ENCODE peak calls at places on chromosome 3, in five cellular contexts. E is RWPE1, K is foreskin fibroblast, V is GM13977, Y is gastrocnemius medialis. I is an unnamed sample.

GRCh38 chr3:182179631-182180030 is 467.9 kb downstream of the SOX2 start:
- DNase-seq in V (no peak), E (no peak), K (no peak), Y (no peak), I (no peak)

GRCh38 chr3:100662113-100662823 is 47.0 kb upstream of the TFG start:
- DNase-seq in Y (no peak), E (peak), V (no peak), K (no peak), I (no peak)

GRCh38 chr3:113439576-113439975 is 1.7 kb downstream of the CFAP44 start:
- DNase-seq in K (no peak), Y (no peak), E (no peak), V (no peak), I (no peak)

GRCh38 chr3:195113536-195113935 is 157.4 kb downstream of the XXYLT1 start:
- DNase-seq in K (no peak), E (no peak), V (no peak), Y (no peak), I (no peak)

GRCh38 chr3:190345027-190345821 is 23.0 kb upstream of the CLDN1 start:
- DNase-seq in Y (no peak), E (peak), V (no peak), K (peak), I (no peak)

GRCh38 chr3:189652042-189652441 is 20.9 kb downstream of the TP63 start:
- DNase-seq in V (no peak), Y (no peak), K (peak), E (no peak), I (no peak)

GRCh38 chr3:147301781-147302180 is 104.6 kb downstream of the ZIC4 start:
- DNase-seq in Y (no peak), E (no peak), K (no peak), V (no peak), I (no peak)

GRCh38 chr3:37938011-37938410 is 52.6 kb upstream of the VILL start:
- DNase-seq in V (no peak), E (no peak), Y (no peak), K (no peak), I (no peak)

GRCh38 chr3:72756900-72757299 is 91.3 kb downstream of the SHQ1 start:
- DNase-seq in E (no peak), V (peak), K (no peak), Y (no peak), I (peak)

GRCh38 chr3:171086914-171087313 is 60.4 kb upstream of the SLC2A2 start:
- DNase-seq in K (no peak), V (no peak), E (no peak), Y (no peak), I (no peak)

GRCh38 chr3:114179575-114179974 is 723 bp upstream of the DRD3 start:
- DNase-seq in K (peak), E (no peak), V (no peak), Y (no peak), I (no peak)

GRCh38 chr3:52721742-52722033 is 15.8 kb downstream of the SPCS1 start:
- DNase-seq in E (no peak), V (no peak), Y (no peak), K (no peak), I (no peak)

GRCh38 chr3:22089284-22089683 is 338.3 kb upstream of the ZNF385D start:
- DNase-seq in E (peak), Y (no peak), K (peak), V (peak), I (peak)

GRCh38 chr3:107524214-107525100 is 1.7 kb downstream of the BBX start:
- DNase-seq in E (peak), V (peak), Y (peak), K (peak), I (peak)

GRCh38 chr3:154430014-154430413 is at the start of gene GPR149:
- DNase-seq in K (peak), V (no peak), Y (no peak), E (no peak), I (no peak)

GRCh38 chr3:39065197-39065596 is 13.4 kb downstream of the WDR48 start:
- DNase-seq in K (peak), V (peak), E (peak), Y (no peak), I (peak)

GRCh38 chr3:124315215-124316033 is 323.5 kb upstream of the ROPN1 start:
- DNase-seq in E (peak), K (peak), V (no peak), Y (no peak), I (no peak)

GRCh38 chr3:129599073-129599472 is 7.4 kb downstream of the PLXND1 start:
- DNase-seq in K (no peak), E (no peak), V (no peak), Y (no peak), I (no peak)

GRCh38 chr3:75272708-75273107 is 391.4 kb upstream of the FRG2C start:
- DNase-seq in Y (no peak), V (no peak), E (no peak), K (peak), I (no peak)

DNA sequence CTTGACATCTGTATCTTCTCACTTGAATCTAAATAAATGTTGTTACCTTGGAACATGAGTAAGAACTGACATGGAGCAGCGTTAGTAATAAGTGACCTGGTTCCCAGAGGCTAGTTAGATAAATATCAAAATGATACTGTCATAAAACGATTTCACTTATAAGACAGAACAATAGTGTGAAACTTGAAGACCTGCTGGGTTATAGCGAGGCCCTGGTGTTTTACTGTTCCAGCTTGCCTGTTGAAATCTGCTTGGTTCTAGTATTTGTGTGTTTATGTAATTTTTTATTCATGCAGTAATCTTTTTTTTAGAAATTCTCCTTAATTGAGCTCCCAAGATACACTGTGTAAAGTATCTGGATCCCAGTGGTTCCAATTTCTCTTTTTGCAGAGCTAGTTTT is 129.4 kb downstream of the CACNA2D3 start:
- DNase-seq in E (no peak), V (no peak), K (no peak), Y (no peak), I (no peak)
- TF ChIP-seq CTCF in E (no peak), V (no peak), K (no peak), Y (no peak), I (no peak)

GRCh38 chr3:11074441-11074840 is 79.9 kb upstream of the HRH1 start:
- DNase-seq in E (no peak), V (no peak), Y (no peak), K (no peak), I (no peak)

GRCh38 chr3:11080492-11080891 is 73.8 kb upstream of the HRH1 start:
- DNase-seq in Y (no peak), V (no peak), K (no peak), E (no peak), I (no peak)

GRCh38 chr3:11074007-11074406 is 80.3 kb upstream of the HRH1 start:
- DNase-seq in K (no peak), E (no peak), V (no peak), Y (no peak), I (no peak)

GRCh38 chr3:11077466-11077865 is 76.8 kb upstream of the HRH1 start:
- DNase-seq in E (no peak), V (no peak), Y (no peak), K (peak), I (no peak)

GRCh38 chr3:11078826-11079520 is 75.3 kb upstream of the HRH1 start:
- DNase-seq in V (no peak), K (no peak), E (no peak), Y (no peak), I (no peak)
- TF ChIP-seq CTCF in V (no peak), K (no peak), E (no peak), Y (no peak), I (no peak)

GRCh38 chr3:43638594-43639447 is 17.0 kb upstream of the ANO10 start:
- DNase-seq in V (no peak), Y (no peak), E (peak), K (peak), I (peak)
- TF ChIP-seq CTCF in V (peak), Y (no peak), E (no peak), K (no peak), I (peak)

GRCh38 chr3:9785602-9786001 is 6.7 kb downstream of the TADA3 start:
- DNase-seq in Y (no peak), E (no peak), V (no peak), K (no peak), I (no peak)

GRCh38 chr3:9786209-9786739 is 6.0 kb downstream of the TADA3 start:
- DNase-seq in V (no peak), Y (no peak), E (no peak), K (no peak), I (no peak)

GRCh38 chr3:9784876-9785443 is 7.3 kb downstream of the TADA3 start:
- DNase-seq in Y (no peak), V (no peak), E (no peak), K (peak), I (no peak)

GRCh38 chr3:9787714-9788113 is 4.6 kb downstream of the TADA3 start:
- DNase-seq in V (no peak), E (no peak), Y (no peak), K (no peak), I (no peak)

GRCh38 chr3:9786825-9787654 is 5.2 kb downstream of the TADA3 start:
- DNase-seq in Y (no peak), K (no peak), V (no peak), E (no peak), I (no peak)
- TF ChIP-seq CTCF in Y (no peak), K (peak), V (peak), E (peak), I (peak)

GRCh38 chr3:97831140-97831539 is 9.3 kb downstream of the CRYBG3 start:
- DNase-seq in Y (no peak), V (no peak), E (no peak), K (no peak), I (no peak)
- TF ChIP-seq CTCF in Y (no peak), V (no peak), E (no peak), K (no peak), I (no peak)

DNA sequence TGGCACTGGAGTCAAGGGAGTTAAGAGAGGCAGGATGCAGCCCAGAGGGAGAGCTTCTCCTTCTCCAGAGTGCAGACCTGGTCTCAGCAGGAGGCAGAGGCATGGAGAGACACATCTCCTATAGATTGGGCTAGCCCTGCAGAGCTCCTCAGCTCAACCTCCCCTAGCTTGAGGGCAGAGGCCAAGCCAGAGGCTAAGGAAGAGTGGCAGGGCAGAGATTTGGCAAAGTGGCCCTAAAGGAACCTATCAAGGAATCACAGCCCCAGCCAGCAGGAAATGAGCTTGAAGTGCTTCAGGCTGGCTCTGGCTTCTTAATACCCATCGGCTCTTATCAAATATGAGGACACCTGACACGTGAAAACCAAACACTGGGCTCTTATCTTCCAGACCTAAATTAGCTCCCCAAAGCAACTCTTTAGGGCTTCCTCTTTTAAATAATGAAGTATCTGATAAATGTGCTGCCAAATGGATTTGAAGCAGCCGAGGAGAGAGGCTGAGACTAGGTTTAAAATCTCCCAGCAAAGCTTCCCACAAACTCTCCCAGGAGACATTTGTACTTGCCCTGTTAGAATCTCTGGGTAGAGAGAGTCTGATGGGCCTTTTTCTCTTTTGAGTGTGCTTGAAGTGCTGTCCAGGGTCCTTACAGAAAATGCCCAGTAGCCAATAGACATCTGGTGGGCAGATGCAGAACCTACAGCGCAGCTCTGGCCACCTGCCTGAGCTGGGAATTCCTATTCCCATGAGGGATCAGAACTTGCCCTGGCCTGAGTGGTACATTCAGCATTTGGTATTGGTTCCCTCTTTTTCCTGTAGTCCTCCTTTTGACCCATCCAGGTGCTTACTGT is 271.4 kb downstream of the CLSTN2 start:
- DNase-seq in K (peak), Y (no peak), E (peak), V (peak), I (no peak)
- TF ChIP-seq CTCF in K (no peak), Y (no peak), E (no peak), V (no peak), I (no peak)

GRCh38 chr3:178949896-178950295 is 121.7 kb downstream of the ZMAT3 start:
- DNase-seq in V (no peak), E (no peak), Y (no peak), K (no peak), I (no peak)

GRCh38 chr3:178950676-178951075 is 120.9 kb downstream of the ZMAT3 start:
- DNase-seq in Y (no peak), E (peak), V (no peak), K (peak), I (no peak)

GRCh38 chr3:178948546-178948945 is 123.1 kb downstream of the ZMAT3 start:
- DNase-seq in Y (no peak), K (no peak), V (no peak), E (no peak), I (no peak)

DNA sequence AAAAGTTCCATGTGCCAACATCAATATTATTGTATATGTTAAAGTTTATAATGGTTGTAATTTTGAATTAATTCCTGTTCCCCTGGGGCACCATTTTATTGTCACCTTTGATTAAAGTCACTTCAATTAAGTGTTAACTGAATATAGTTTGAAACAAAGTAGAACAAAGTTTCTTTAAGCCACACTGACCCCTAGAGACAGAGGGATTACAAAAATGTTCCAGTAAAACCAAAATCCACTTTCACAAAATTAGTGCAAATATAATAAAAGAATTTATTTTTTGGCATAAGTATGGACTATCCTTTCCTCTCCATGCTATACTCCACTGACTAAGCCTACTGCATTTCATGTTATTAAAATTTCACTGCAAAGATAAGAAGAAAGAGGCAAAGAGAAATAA is 123.9 kb downstream of the ZMAT3 start:
- DNase-seq in E (no peak), V (no peak), Y (no peak), K (peak), I (no peak)
- TF ChIP-seq CTCF in E (no peak), V (peak), Y (no peak), K (no peak), I (no peak)

GRCh38 chr3:36871379-36872126 is 73.3 kb downstream of the TRANK1 start:
- DNase-seq in V (no peak), Y (no peak), E (no peak), K (no peak), I (no peak)
- TF ChIP-seq CTCF in V (peak), Y (no peak), E (no peak), K (no peak), I (no peak)

DNA sequence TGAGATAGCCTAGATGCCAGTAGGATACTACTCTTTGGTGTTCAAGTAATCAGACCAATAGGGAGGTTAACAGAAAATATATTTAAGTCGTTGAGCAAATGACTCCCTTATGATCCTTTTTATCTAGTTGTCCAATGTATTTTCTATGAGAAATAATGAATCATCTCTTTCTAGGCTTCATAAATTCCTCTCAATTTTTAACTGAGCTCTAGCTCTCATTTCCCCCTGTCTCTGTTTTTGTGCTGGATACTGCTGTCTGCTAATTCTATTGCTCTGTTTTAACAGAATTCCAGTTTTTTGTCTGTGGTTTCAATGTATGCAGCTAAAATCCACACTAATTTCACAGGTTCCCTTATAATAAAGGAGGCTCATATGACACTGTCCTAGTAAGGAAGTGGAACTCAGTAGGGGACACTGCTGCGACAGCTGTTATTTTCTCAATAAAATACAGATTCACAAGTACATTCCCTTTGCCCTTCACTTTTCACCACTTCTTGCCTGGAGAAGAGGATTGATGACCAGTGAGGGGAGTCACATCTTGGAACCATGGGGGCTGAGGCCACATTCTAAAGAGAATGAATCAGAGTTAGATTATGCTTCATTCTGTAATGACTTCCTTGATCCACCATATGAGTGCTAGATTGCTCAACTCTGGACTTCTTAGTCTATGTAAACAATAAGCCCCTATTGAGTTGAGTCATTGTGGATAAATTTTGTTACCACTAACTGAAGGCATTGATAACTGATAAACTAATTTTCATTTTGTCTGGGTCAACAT is 558.7 kb upstream of the KCNMB2 start:
- DNase-seq in E (peak), V (no peak), K (peak), Y (no peak), I (no peak)
- TF ChIP-seq CTCF in E (no peak), V (no peak), K (no peak), Y (no peak), I (no peak)